ENCODE peak calls at places on chromosome 1, in five cellular contexts. One of them, this sample, is unnamed.
A peak's percentile ranks its signal among the peaks of the same experiment; 100 is the strongest.

GRCh38 chr1:68217060-68217554 is 15.2 kb downstream of the WLS start:
- DNase-seq in WERI-Rb-1: no peak
- DNase-seq in Right ventricle myocardium superior: no peak
- DNase-seq in upper lobe of right lung: no peak
- DNase-seq in HCT116: no peak
- DNase-seq in this sample: no peak

GRCh38 chr1:193940176-193940575 is 753.8 kb upstream of the B3GALT2 start:
- DNase-seq in upper lobe of right lung: no peak
- DNase-seq in HCT116: no peak
- DNase-seq in WERI-Rb-1: no peak
- DNase-seq in Right ventricle myocardium superior: no peak
- DNase-seq in this sample: no peak

GRCh38 chr1:14181191-14181793 is 417.2 kb upstream of the KAZN start:
- DNase-seq in HCT116: no peak
- DNase-seq in Right ventricle myocardium superior: no peak
- DNase-seq in WERI-Rb-1: no peak
- DNase-seq in upper lobe of right lung: no peak
- DNase-seq in this sample: no peak

GRCh38 chr1:94384485-94385353 is 33.5 kb upstream of the ABCD3 start:
- DNase-seq in HCT116: no peak
- DNase-seq in upper lobe of right lung: peak; percentile 66
- DNase-seq in Right ventricle myocardium superior: no peak
- DNase-seq in WERI-Rb-1: no peak
- DNase-seq in this sample: no peak

GRCh38 chr1:169711469-169712308 is at the start of gene SELL:
- DNase-seq in WERI-Rb-1: peak; percentile 52
- DNase-seq in upper lobe of right lung: no peak
- DNase-seq in HCT116: peak; percentile 73
- DNase-seq in Right ventricle myocardium superior: peak; percentile 46
- DNase-seq in this sample: peak; percentile 71

GRCh38 chr1:183753464-183753891 is 51.4 kb upstream of the RGL1 start:
- DNase-seq in WERI-Rb-1: no peak
- DNase-seq in HCT116: no peak
- DNase-seq in Right ventricle myocardium superior: no peak
- DNase-seq in upper lobe of right lung: no peak
- DNase-seq in this sample: no peak

GRCh38 chr1:211735208-211736170 is 60.1 kb upstream of the NEK2 start:
- DNase-seq in upper lobe of right lung: no peak
- DNase-seq in HCT116: peak; percentile 95
- DNase-seq in WERI-Rb-1: no peak
- DNase-seq in Right ventricle myocardium superior: no peak
- DNase-seq in this sample: peak; percentile 93

GRCh38 chr1:209657918-209658317 is 5.7 kb upstream of the LAMB3 start:
- DNase-seq in WERI-Rb-1: no peak
- DNase-seq in Right ventricle myocardium superior: no peak
- DNase-seq in HCT116: no peak
- DNase-seq in upper lobe of right lung: no peak
- DNase-seq in this sample: no peak

GRCh38 chr1:203534526-203534925 is 40.6 kb downstream of the OPTC start:
- DNase-seq in upper lobe of right lung: peak; percentile 12
- DNase-seq in Right ventricle myocardium superior: no peak
- DNase-seq in HCT116: no peak
- DNase-seq in WERI-Rb-1: no peak
- DNase-seq in this sample: no peak

GRCh38 chr1:17586172-17586963 is 46.9 kb downstream of the ARHGEF10L start:
- DNase-seq in Right ventricle myocardium superior: no peak
- DNase-seq in upper lobe of right lung: peak; percentile 71
- DNase-seq in HCT116: no peak
- DNase-seq in WERI-Rb-1: no peak
- DNase-seq in this sample: no peak

GRCh38 chr1:159889821-159890252 is 10.1 kb downstream of the CFAP45 start:
- DNase-seq in Right ventricle myocardium superior: no peak
- DNase-seq in HCT116: no peak
- DNase-seq in WERI-Rb-1: no peak
- DNase-seq in upper lobe of right lung: no peak
- DNase-seq in this sample: peak; percentile 33

GRCh38 chr1:196148367-196148970 is 459.8 kb downstream of the KCNT2 start:
- DNase-seq in HCT116: peak; percentile 22
- DNase-seq in WERI-Rb-1: no peak
- DNase-seq in Right ventricle myocardium superior: no peak
- DNase-seq in upper lobe of right lung: no peak
- DNase-seq in this sample: peak; percentile 52

GRCh38 chr1:234230414-234230862 is 142.8 kb upstream of the COA6 start:
- DNase-seq in Right ventricle myocardium superior: no peak
- DNase-seq in HCT116: no peak
- DNase-seq in WERI-Rb-1: no peak
- DNase-seq in upper lobe of right lung: no peak
- DNase-seq in this sample: no peak

GRCh38 chr1:185439727-185440415 is 122.8 kb upstream of the IVNS1ABP start:
- DNase-seq in HCT116: no peak
- DNase-seq in Right ventricle myocardium superior: no peak
- DNase-seq in upper lobe of right lung: no peak
- DNase-seq in WERI-Rb-1: no peak
- DNase-seq in this sample: peak; percentile 24

GRCh38 chr1:6427445-6428390 is 3.1 kb downstream of the ESPN start:
- DNase-seq in upper lobe of right lung: no peak
- DNase-seq in Right ventricle myocardium superior: no peak
- DNase-seq in HCT116: no peak
- DNase-seq in WERI-Rb-1: no peak
- DNase-seq in this sample: no peak

GRCh38 chr1:71047635-71048607 is at the start of gene PTGER3:
- DNase-seq in Right ventricle myocardium superior: peak; percentile 86
- DNase-seq in HCT116: no peak
- DNase-seq in WERI-Rb-1: peak; percentile 83
- DNase-seq in upper lobe of right lung: peak; percentile 88
- DNase-seq in this sample: peak; percentile 38

GRCh38 chr1:207822124-207822601 is 70.3 kb downstream of the CD46 start:
- DNase-seq in Right ventricle myocardium superior: no peak
- DNase-seq in WERI-Rb-1: no peak
- DNase-seq in HCT116: no peak
- DNase-seq in upper lobe of right lung: peak; percentile 48
- DNase-seq in this sample: peak; percentile 82

GRCh38 chr1:111490220-111490619 is 13.2 kb downstream of the ADORA3 start:
- DNase-seq in HCT116: no peak
- DNase-seq in WERI-Rb-1: no peak
- DNase-seq in upper lobe of right lung: no peak
- DNase-seq in Right ventricle myocardium superior: no peak
- DNase-seq in this sample: no peak

GRCh38 chr1:43878854-43879253 is 54.7 kb upstream of the ARTN start:
- DNase-seq in Right ventricle myocardium superior: no peak
- DNase-seq in HCT116: no peak
- DNase-seq in upper lobe of right lung: no peak
- DNase-seq in WERI-Rb-1: no peak
- DNase-seq in this sample: no peak

GRCh38 chr1:222171005-222171404 is 376.9 kb downstream of the HHIPL2 start:
- DNase-seq in HCT116: peak; percentile 21
- DNase-seq in upper lobe of right lung: no peak
- DNase-seq in WERI-Rb-1: peak; percentile 5
- DNase-seq in Right ventricle myocardium superior: no peak
- DNase-seq in this sample: peak; percentile 19

GRCh38 chr1:217562229-217562878 is 68.5 kb downstream of the GPATCH2 start:
- DNase-seq in WERI-Rb-1: no peak
- DNase-seq in Right ventricle myocardium superior: no peak
- DNase-seq in upper lobe of right lung: no peak
- DNase-seq in HCT116: no peak
- DNase-seq in this sample: no peak

GRCh38 chr1:169874229-169874628 is 19.5 kb downstream of the SCYL3 start:
- DNase-seq in WERI-Rb-1: no peak
- DNase-seq in Right ventricle myocardium superior: no peak
- DNase-seq in HCT116: no peak
- DNase-seq in upper lobe of right lung: no peak
- DNase-seq in this sample: no peak

GRCh38 chr1:26874896-26875295 is 11.9 kb downstream of the SFN start:
- DNase-seq in HCT116: no peak
- DNase-seq in WERI-Rb-1: peak; percentile 74
- DNase-seq in Right ventricle myocardium superior: no peak
- DNase-seq in upper lobe of right lung: no peak
- DNase-seq in this sample: no peak

GRCh38 chr1:183696981-183697380 is 43.9 kb upstream of the APOBEC4 start:
- DNase-seq in upper lobe of right lung: no peak
- DNase-seq in Right ventricle myocardium superior: no peak
- DNase-seq in WERI-Rb-1: no peak
- DNase-seq in HCT116: no peak
- DNase-seq in this sample: no peak

GRCh38 chr1:24752305-24752704 is 7.1 kb downstream of the CLIC4 start:
- DNase-seq in HCT116: no peak
- DNase-seq in WERI-Rb-1: no peak
- DNase-seq in Right ventricle myocardium superior: no peak
- DNase-seq in upper lobe of right lung: no peak
- DNase-seq in this sample: no peak

GRCh38 chr1:246427611-246428010 is 79.5 kb downstream of the SMYD3 start:
- DNase-seq in HCT116: no peak
- DNase-seq in upper lobe of right lung: no peak
- DNase-seq in WERI-Rb-1: no peak
- DNase-seq in Right ventricle myocardium superior: no peak
- DNase-seq in this sample: no peak

This sample was measured in NCI-H460.